ENCODE peak calls at places on chromosomes 12 and 14, in eight cellular contexts. J is colonic mucosa, E is cardiac muscle cell, S is upper lobe of right lung, W is right lobe of liver, K is OCI-LY7, D is AG04450, A is Panc1. G is an unnamed sample.

GRCh38 chr14:51884086-51884927 is 23.9 kb downstream of the GNG2 start:
- DNase-seq in J (no peak), E (peak), W (no peak), K (no peak), S (no peak), D (peak), A (no peak), G (no peak)

GRCh38 chr12:46373303-46374182 is 970 bp upstream of the SLC38A2 start:
- DNase-seq in S (peak), K (peak), E (peak), D (no peak), W (peak), J (peak), A (no peak), G (peak)

GRCh38 chr12:2268478-2269286 is 215.9 kb downstream of the CACNA1C start:
- DNase-seq in W (no peak), J (no peak), K (no peak), D (no peak), S (no peak), A (no peak), E (peak), G (peak)

GRCh38 chr12:126781593-126781992 is 1485.4 kb upstream of the TMEM132C start:
- DNase-seq in S (no peak), K (no peak), D (no peak), J (no peak), W (no peak), A (no peak), E (no peak), G (no peak)

GRCh38 chr12:12008931-12009611 is 61.7 kb upstream of the BCL2L14 start:
- DNase-seq in K (peak), E (peak), A (no peak), S (no peak), J (no peak), D (no peak), W (no peak), G (no peak)

GRCh38 chr14:103260629-103261124 is 73.4 kb upstream of the EIF5 start:
- DNase-seq in S (peak), J (peak), K (no peak), E (peak), D (no peak), W (peak), A (no peak), G (no peak)

GRCh38 chr14:79502751-79503148 is 708.6 kb downstream of the DIO2 start:
- DNase-seq in A (no peak), E (no peak), K (no peak), W (no peak), S (no peak), J (no peak), D (no peak), G (no peak)

GRCh38 chr14:55500219-55500701 is 59.8 kb upstream of the TBPL2 start:
- DNase-seq in W (no peak), J (peak), A (no peak), K (no peak), E (no peak), D (no peak), S (no peak), G (no peak)

GRCh38 chr14:102828201-102828600 is 51.0 kb downstream of the TRAF3 start:
- DNase-seq in D (no peak), W (no peak), K (no peak), A (no peak), E (peak), S (no peak), J (no peak), G (no peak)

GRCh38 chr12:131753757-131754156 is 42.9 kb downstream of the SFSWAP start:
- DNase-seq in J (no peak), D (no peak), E (no peak), A (no peak), S (no peak), W (no peak), K (no peak), G (no peak)

GRCh38 chr12:90126125-90126524 is 417.5 kb upstream of the ATP2B1 start:
- DNase-seq in S (no peak), D (no peak), J (no peak), A (no peak), E (no peak), W (no peak), K (no peak), G (no peak)

GRCh38 chr12:31003861-31004640 is 69.6 kb upstream of the DDX11 start:
- DNase-seq in W (no peak), J (no peak), S (peak), K (no peak), E (no peak), A (no peak), D (no peak), G (no peak)

GRCh38 chr12:1993871-1994371 is 10.3 kb downstream of the DCP1B start:
- DNase-seq in A (peak), J (peak), S (no peak), E (peak), K (no peak), D (peak), W (peak), G (peak)

GRCh38 chr12:47458273-47458672 is 247.6 kb downstream of the RPAP3 start:
- DNase-seq in J (no peak), W (no peak), S (no peak), K (no peak), D (no peak), E (peak), A (no peak), G (peak)

GRCh38 chr12:43285248-43285647 is 266.8 kb downstream of the ADAMTS20 start:
- DNase-seq in W (no peak), S (no peak), D (peak), E (peak), J (no peak), A (no peak), K (no peak), G (no peak)

GRCh38 chr12:113852273-113852672 is 113.9 kb downstream of the RBM19 start:
- DNase-seq in S (no peak), K (no peak), A (no peak), J (no peak), E (no peak), W (no peak), D (no peak), G (no peak)

GRCh38 chr12:131229426-131230339 is 276.0 kb downstream of the ADGRD1 start:
- DNase-seq in D (no peak), W (peak), K (no peak), E (no peak), S (peak), A (no peak), J (no peak), G (peak)

GRCh38 chr14:103699261-103699661 is 16.0 kb downstream of the XRCC3 start:
- DNase-seq in W (no peak), D (no peak), E (no peak), A (no peak), K (peak), J (no peak), S (no peak), G (no peak)

GRCh38 chr14:38536376-38537038 is 280.6 kb upstream of the CLEC14A start:
- DNase-seq in W (no peak), E (peak), S (no peak), D (no peak), A (no peak), J (no peak), K (no peak), G (no peak)

GRCh38 chr14:32011225-32011624 is 65.9 kb upstream of the ARHGAP5 start:
- DNase-seq in J (no peak), E (peak), D (no peak), S (no peak), A (no peak), K (no peak), W (no peak), G (no peak)

GRCh38 chr12:64691793-64692583 is 67.2 kb downstream of the GNS start:
- DNase-seq in E (no peak), D (no peak), A (no peak), S (no peak), K (no peak), W (no peak), J (no peak), G (no peak)

GRCh38 chr14:104432611-104433231 is 146.8 kb upstream of the C14orf180 start:
- DNase-seq in W (no peak), A (no peak), E (no peak), K (no peak), D (no peak), S (peak), J (no peak), G (no peak)

GRCh38 chr12:131795688-131796410 is 32.3 kb upstream of the MMP17 start:
- DNase-seq in D (no peak), S (peak), A (no peak), W (no peak), E (no peak), J (no peak), K (no peak), G (peak)

GRCh38 chr14:89442280-89442679 is 25.2 kb upstream of the FOXN3 start:
- DNase-seq in E (no peak), J (no peak), W (no peak), S (no peak), D (no peak), A (no peak), K (no peak), G (no peak)

GRCh38 chr12:127559349-127560040 is 707.5 kb upstream of the TMEM132C start:
- DNase-seq in K (peak), D (peak), A (no peak), W (no peak), J (peak), S (no peak), E (peak), G (peak)

GRCh38 chr12:34598851-34599529 is 576.7 kb downstream of the ALG10 start:
- DNase-seq in W (no peak), A (no peak), J (no peak), K (no peak), S (peak), D (no peak), E (no peak), G (no peak)

GRCh38 chr14:31787377-31787776 is 226.2 kb downstream of the NUBPL start:
- DNase-seq in J (no peak), A (no peak), K (no peak), W (no peak), S (no peak), E (no peak), D (no peak), G (no peak)

DNA sequence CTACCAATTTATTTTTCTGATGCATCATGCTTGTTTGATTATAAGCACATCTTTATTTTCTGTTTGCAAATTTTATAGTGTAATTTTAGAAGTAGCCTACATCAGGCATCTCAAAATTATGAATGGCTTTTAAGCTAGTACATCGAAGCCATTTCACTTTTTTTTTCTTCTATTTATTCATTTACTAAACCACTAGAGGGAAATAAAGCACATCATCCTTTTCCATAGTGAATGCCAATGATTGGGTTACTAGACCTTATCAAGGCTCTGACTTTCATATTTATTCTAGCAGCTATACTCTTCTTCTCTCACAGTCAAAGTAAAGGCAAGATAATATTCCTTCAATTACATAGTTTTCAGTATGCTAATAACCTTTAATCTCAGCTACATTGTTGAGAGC is 736.4 kb upstream of the LRFN5 start:
- DNase-seq in A (no peak), S (no peak), J (no peak), W (no peak), D (no peak), K (no peak), E (no peak), G (no peak)
- TF ChIP-seq CTCF in A (no peak), S (no peak), J (no peak), W (no peak), D (no peak), K (no peak), E (no peak), G (peak)

GRCh38 chr12:68813242-68813593 is 5.2 kb downstream of the MDM2 start:
- DNase-seq in J (no peak), W (no peak), E (no peak), A (no peak), S (no peak), K (no peak), D (no peak), G (no peak)

GRCh38 chr12:68815232-68815927 is 7.4 kb downstream of the MDM2 start:
- DNase-seq in W (no peak), A (no peak), D (no peak), E (no peak), S (no peak), K (no peak), J (no peak), G (no peak)

GRCh38 chr12:68812553-68813241 is 4.7 kb downstream of the MDM2 start:
- DNase-seq in A (no peak), J (no peak), S (no peak), K (no peak), E (no peak), D (no peak), W (no peak), G (no peak)

GRCh38 chr12:68814490-68815231 is 6.7 kb downstream of the MDM2 start:
- DNase-seq in A (no peak), D (no peak), K (no peak), E (no peak), W (no peak), J (no peak), S (no peak), G (no peak)

DNA sequence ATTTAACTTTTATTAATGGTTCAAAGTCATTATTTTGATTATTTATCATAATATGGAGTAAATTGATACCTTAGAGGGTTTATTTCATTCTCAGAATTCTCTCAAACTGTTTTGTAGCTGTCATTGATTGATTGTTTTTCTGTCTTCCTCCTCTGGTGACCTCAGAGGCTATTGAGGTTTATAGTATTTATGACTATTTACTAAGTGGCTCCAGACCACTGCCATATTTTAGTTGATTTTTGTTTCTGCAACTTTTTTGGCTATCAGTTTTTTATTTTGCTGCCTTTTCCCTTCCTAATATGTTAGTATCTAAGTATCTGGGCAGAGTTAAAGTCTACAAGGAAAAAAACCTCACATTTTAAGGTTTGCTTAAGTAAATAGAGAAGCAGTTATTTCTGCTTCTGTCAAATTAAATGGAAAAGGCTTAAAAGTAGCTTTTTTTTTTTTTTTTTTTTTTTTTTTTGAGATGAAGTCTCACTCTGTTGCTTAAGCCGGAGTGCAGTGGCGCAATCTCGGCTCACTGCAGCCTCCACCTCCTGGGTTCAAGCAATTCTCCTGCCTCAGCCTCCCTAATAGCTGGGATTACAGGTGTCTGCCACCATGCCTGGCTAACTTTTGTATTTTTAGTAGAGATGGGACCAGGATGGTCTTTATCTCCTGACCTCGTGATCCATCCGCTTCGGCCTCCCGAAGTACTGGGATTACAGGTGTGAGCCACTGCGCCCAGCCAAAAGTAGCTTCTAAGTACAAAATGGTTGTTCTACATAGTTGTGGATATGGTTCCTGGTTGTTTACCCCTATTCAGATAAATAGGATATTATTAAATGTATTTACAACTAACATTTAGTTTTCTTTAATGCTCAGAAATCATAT is 8.2 kb downstream of the MDM2 start:
- DNase-seq in E (no peak), K (no peak), J (no peak), D (no peak), W (no peak), S (no peak), A (no peak), G (no peak)
- H3K4me3 ChIP-seq in E (no peak), K (no peak), J (no peak), D (no peak), W (no peak), S (no peak), A (no peak), G (no peak)

DNA sequence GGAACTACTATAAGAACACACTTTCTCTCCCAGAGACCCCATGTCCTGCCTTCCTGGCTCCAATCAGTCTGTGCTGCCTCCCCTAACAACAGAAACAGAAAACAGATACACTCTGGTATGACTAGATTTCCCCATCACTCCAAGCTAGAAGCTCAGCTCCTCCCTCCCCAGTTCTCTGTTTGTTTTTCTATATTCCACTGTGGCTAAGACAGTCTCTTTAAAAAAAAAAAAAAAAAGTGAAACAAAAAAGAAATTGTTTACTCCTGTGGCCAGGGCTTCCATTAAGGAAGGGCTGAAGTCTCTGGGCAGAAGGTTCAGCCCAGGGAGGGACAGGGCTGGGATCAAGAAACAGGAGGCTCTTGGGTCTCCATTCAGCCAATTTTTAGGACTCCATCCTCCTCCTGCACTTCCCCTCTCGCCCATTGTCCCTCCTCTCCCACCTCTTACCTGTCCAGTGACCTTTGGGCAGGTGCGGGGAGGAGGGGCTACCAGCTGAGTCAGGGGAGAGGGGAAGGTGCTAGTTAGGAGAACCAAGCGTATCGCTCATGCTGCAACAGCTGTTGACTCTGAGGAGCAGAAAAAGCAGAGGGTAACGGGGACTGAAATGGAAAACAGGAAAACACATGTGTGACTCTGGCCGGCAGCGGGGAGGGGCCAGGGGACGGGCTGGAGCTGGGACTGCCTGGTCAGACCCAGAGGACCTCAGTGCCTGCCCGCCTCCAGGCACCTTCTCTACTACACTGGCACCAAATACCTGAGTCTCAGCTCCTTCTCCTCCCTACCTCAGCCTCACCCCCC is 4.2 kb upstream of the SLC7A7 start:
- DNase-seq in A (no peak), W (no peak), K (peak), S (peak), D (no peak), J (peak), E (peak), G (peak)
- H3K27ac ChIP-seq in A (no peak), W (peak), K (peak), S (peak), D (peak), J (peak), E (no peak), G (peak)

GRCh38 chr12:87853448-87854003 is 175.7 kb downstream of the C12orf50 start:
- DNase-seq in J (no peak), W (no peak), E (no peak), A (no peak), D (no peak), S (no peak), K (no peak), G (no peak)
- TF ChIP-seq CTCF in J (no peak), W (no peak), E (no peak), A (no peak), D (no peak), S (no peak), K (no peak), G (no peak)

G was measured in hepatocyte.